ENCODE peak calls at places on chromosomes 1 and 21, in eight cellular contexts. Z is testis, V is esophagus squamous epithelium, W is stomach, P is A549, O is adrenal gland, E is GM12892, D is IMR-90. N is an unnamed sample.

GRCh38 chr1:194445244-194445643 is 1258.8 kb upstream of the B3GALT2 start:
- DNase-seq in V (no peak), D (no peak), O (no peak), P (no peak), E (no peak), Z (no peak), W (no peak), N (no peak)

GRCh38 chr1:33735624-33736023 is 128.3 kb upstream of the HMGB4 start:
- DNase-seq in P (no peak), E (no peak), O (no peak), W (no peak), V (no peak), Z (no peak), D (no peak), N (no peak)

GRCh38 chr1:205998457-205999241 is 4.5 kb downstream of the RAB7B start:
- DNase-seq in P (no peak), Z (peak; percentile 44), E (no peak), O (peak; percentile 27), D (no peak), W (no peak), V (no peak), N (no peak)

GRCh38 chr1:27689423-27690173 is 17.6 kb upstream of the IFI6 start:
- DNase-seq in P (no peak), W (no peak), E (no peak), V (no peak), Z (no peak), D (peak; percentile 57), O (no peak), N (no peak)

GRCh38 chr1:26391450-26391849 is 18.9 kb upstream of the ZNF683 start:
- DNase-seq in W (no peak), E (no peak), P (peak; percentile 69), O (no peak), D (peak; percentile 59), V (no peak), Z (no peak), N (peak; percentile 77)

GRCh38 chr1:24888061-24888970 is 41.8 kb downstream of the RUNX3 start:
- DNase-seq in W (peak; percentile 20), V (no peak), Z (no peak), O (peak; percentile 33), P (no peak), D (no peak), E (no peak), N (peak; percentile 7)

GRCh38 chr1:165897326-165898303 is 70.2 kb downstream of the UCK2 start:
- DNase-seq in V (no peak), E (no peak), Z (no peak), P (no peak), W (no peak), D (peak; percentile 80), O (no peak), N (no peak)

GRCh38 chr1:205748398-205749093 is 1.4 kb downstream of the NUCKS1 start:
- DNase-seq in P (peak; percentile 38), V (no peak), E (no peak), Z (peak; percentile 39), D (peak; percentile 79), O (no peak), W (no peak), N (peak; percentile 80)

GRCh38 chr1:30705673-30706072 is 17.7 kb downstream of the MATN1 start:
- DNase-seq in Z (no peak), D (no peak), P (no peak), V (no peak), W (no peak), O (no peak), E (no peak), N (no peak)

GRCh38 chr1:203954788-203955552 is 93.6 kb downstream of the SNRPE start:
- DNase-seq in E (no peak), P (peak; percentile 7), V (no peak), O (no peak), Z (no peak), W (no peak), D (no peak), N (no peak)

GRCh38 chr1:107669996-107670395 is 295.0 kb downstream of the VAV3 start:
- DNase-seq in O (no peak), P (peak; percentile 73), W (peak; percentile 91), Z (no peak), D (peak; percentile 2), V (no peak), E (no peak), N (no peak)

GRCh38 chr1:84223751-84224432 is 77.6 kb upstream of the SAMD13 start:
- DNase-seq in D (peak; percentile 51), E (no peak), W (no peak), V (no peak), O (no peak), Z (no peak), P (no peak), N (no peak)

GRCh38 chr1:86082183-86082582 is 74.4 kb downstream of the COL24A1 start:
- DNase-seq in Z (no peak), O (no peak), W (no peak), P (peak; percentile 9), V (no peak), D (no peak), E (no peak), N (no peak)

GRCh38 chr1:200178340-200178739 is 150.8 kb downstream of the NR5A2 start:
- DNase-seq in O (no peak), V (no peak), E (no peak), W (no peak), P (no peak), D (no peak), Z (no peak), N (no peak)

GRCh38 chr1:234484991-234485739 is 6.2 kb upstream of the TARBP1 start:
- DNase-seq in E (no peak), P (no peak), Z (no peak), O (no peak), W (no peak), V (no peak), D (no peak), N (no peak)

GRCh38 chr1:200323856-200324400 is 85.9 kb downstream of the ZNF281 start:
- DNase-seq in W (no peak), V (no peak), Z (no peak), O (no peak), P (no peak), E (no peak), D (peak; percentile 67), N (no peak)

GRCh38 chr1:244456586-244456985 is 4.5 kb upstream of the CATSPERE start:
- DNase-seq in V (no peak), Z (no peak), O (no peak), P (no peak), D (no peak), E (no peak), W (no peak), N (peak; percentile 8)

GRCh38 chr1:244466724-244467123 is 5.7 kb downstream of the CATSPERE start:
- DNase-seq in W (no peak), V (no peak), E (no peak), D (no peak), P (no peak), O (no peak), Z (no peak), N (no peak)

GRCh38 chr1:244460195-244460594 is 878 bp upstream of the CATSPERE start:
- DNase-seq in D (no peak), Z (peak; percentile 45), W (no peak), V (no peak), O (no peak), E (no peak), P (peak; percentile 64), N (peak; percentile 62)

GRCh38 chr1:244458781-244459180 is 2.3 kb upstream of the CATSPERE start:
- DNase-seq in O (no peak), Z (no peak), V (no peak), E (no peak), D (no peak), W (no peak), P (no peak), N (no peak)

GRCh38 chr1:244461254-244462071 is at the start of gene CATSPERE:
- DNase-seq in E (peak; percentile 89), Z (peak; percentile 92), W (peak; percentile 93), P (peak; percentile 94), D (peak; percentile 66), V (peak; percentile 14), O (peak; percentile 93), N (peak; percentile 81)
- TF ChIP-seq POLR2A in E (peak; percentile 83), Z (no peak), W (peak; percentile 66), P (peak; percentile 83), D (peak; percentile 48), V (peak; percentile 69), O (peak; percentile 92), N (peak; percentile 66)

DNA sequence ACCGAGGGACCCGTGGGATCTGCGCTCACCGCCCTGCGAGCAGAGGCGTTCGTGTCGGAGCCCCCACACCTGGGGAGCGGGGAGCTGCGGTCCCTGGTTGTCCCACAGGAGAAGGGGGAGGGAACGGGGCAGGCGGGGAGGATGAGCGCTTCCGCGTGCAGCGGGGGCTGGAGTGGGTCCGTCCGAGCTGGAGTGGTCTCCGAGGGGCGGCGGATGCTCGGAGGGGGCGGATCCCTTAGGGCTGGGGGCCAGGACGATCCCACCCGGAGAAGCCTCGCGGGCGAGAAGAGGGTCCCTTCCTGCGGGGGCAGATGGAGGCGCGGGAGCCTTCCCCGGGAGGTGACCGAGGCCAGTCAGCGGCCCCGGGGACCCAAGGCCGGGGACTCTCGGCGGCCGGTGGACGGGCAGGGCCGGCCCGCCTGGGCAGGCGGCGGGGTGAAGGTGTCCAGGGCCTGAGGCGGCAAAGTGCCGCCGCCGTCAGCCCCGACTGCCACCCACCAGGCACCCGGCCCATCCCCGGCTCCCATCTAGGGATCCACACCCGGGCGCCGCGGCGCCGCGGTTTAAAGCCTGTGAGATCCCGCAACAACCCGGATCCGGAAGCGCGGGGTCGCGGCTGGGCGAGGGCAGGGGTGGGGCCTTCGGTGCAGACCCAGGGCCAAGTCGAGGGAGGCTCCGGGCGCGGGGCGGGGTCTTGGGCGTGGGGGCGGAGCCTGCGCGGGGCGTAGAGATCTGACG is 5.3 kb upstream of the CCDC27 start:
- DNase-seq in O (peak; percentile 92), V (peak; percentile 22), Z (peak; percentile 95), E (peak; percentile 96), P (peak; percentile 72), D (peak; percentile 55), W (peak; percentile 93), N (peak; percentile 89)
- TF ChIP-seq POLR2A in O (peak; percentile 53), V (peak; percentile 41), Z (no peak), E (peak; percentile 46), P (no peak), D (peak; percentile 37), W (no peak), N (peak; percentile 76)

GRCh38 chr21:36385233-36385908 is at the start of gene CHAF1B:
- DNase-seq in P (peak; percentile 72), E (peak; percentile 87), D (peak; percentile 65), Z (peak; percentile 87), O (peak; percentile 88), W (peak; percentile 85), V (no peak), N (peak; percentile 94)
- TF ChIP-seq POLR2A in P (peak; percentile 43), E (peak; percentile 84), D (peak; percentile 42), Z (no peak), O (peak; percentile 17), W (no peak), V (peak; percentile 69), N (peak; percentile 68)

DNA sequence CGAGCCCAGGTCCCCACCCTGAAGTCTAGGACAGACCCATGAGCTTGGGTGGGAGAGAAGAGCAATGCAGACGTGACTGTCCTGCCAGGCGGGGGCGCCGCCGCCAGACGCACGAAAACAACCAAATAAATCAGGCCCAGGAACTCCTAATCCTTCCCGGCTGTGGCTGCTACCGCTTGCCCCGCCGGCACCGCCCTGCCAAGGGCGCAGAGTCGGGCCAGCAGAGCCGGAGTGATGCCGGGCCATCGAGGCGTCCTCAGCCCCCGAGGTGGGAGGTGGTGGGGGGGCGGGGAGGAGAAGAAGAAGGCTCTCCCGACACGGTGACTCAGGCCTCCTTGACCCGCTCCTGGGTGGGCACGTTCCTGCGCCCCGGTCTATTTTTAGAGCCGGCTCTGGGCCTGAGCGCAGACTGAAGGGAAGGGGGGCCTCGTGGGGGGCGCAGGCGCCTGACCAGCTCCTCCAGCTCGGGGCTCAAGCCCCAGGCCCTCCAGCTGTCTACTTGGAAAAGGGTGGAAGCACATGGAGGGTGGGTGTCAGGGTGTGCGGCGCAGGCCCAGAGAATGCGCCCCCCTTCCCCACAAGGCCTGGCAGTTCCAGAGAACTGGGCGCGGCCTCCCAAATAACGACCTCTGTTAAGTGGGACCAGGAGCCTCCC is 10.8 kb upstream of the COL16A1 start:
- DNase-seq in E (no peak), O (peak; percentile 88), W (peak; percentile 42), D (peak; percentile 49), V (no peak), Z (peak; percentile 85), P (peak; percentile 69), N (peak; percentile 28)
- TF ChIP-seq POLR2A in E (no peak), O (no peak), W (no peak), D (peak; percentile 32), V (no peak), Z (no peak), P (no peak), N (no peak)

N was measured in erythroblast.